ENCODE peak calls at places on chromosomes 16 and 17, in four cellular contexts. S is GM12878, E is HL-60, I is K562. R is an unnamed sample.

GRCh38 chr17:79632432-79632735 is 21.5 kb upstream of the RBFOX3 start:
- DNase-seq in I (no peak), S (no peak), E (no peak), R (no peak)

GRCh38 chr16:21281698-21282389 is 3.8 kb upstream of the CRYM start:
- DNase-seq in S (no peak), E (no peak), I (no peak), R (no peak)

GRCh38 chr16:11165894-11166665 is 89.9 kb downstream of the SOCS1 start:
- DNase-seq in E (no peak), I (no peak), S (no peak), R (no peak)

GRCh38 chr17:4522661-4523060 is 24.0 kb downstream of the SPNS2 start:
- DNase-seq in I (no peak), E (no peak), S (no peak), R (no peak)

GRCh38 chr16:3508736-3509135 is 7.9 kb downstream of the CLUAP1 start:
- DNase-seq in S (no peak), E (no peak), I (no peak), R (no peak)

GRCh38 chr17:13230908-13231307 is 213.1 kb upstream of the ELAC2 start:
- DNase-seq in I (no peak), S (no peak), E (no peak), R (no peak)

GRCh38 chr17:48490391-48491026 is 40.3 kb downstream of the HOXB1 start:
- DNase-seq in E (no peak), S (no peak), I (no peak), R (no peak)

GRCh38 chr16:51305337-51305736 is 154.3 kb upstream of the SALL1 start:
- DNase-seq in I (no peak), E (no peak), S (no peak), R (no peak)

GRCh38 chr17:31564291-31564690 is 172.8 kb downstream of the RAB11FIP4 start:
- DNase-seq in E (no peak), I (no peak), S (no peak), R (no peak)

GRCh38 chr16:86826931-86827330 is 248.6 kb downstream of the FOXL1 start:
- DNase-seq in I (no peak), S (no peak), E (no peak), R (no peak)

GRCh38 chr16:2044541-2044940 is 3.1 kb downstream of the NTHL1 start:
- DNase-seq in I (no peak), S (no peak), E (no peak), R (no peak)

GRCh38 chr17:38333635-38334295 is 10.0 kb downstream of the GPR179 start:
- DNase-seq in E (no peak), S (no peak), I (peak), R (peak)

GRCh38 chr17:12134101-12134500 is 113.4 kb downstream of the MAP2K4 start:
- DNase-seq in S (no peak), E (no peak), I (no peak), R (no peak)

GRCh38 chr17:81396722-81397313 is 1.6 kb downstream of the BAHCC1 start:
- DNase-seq in I (no peak), S (no peak), E (no peak), R (no peak)

GRCh38 chr16:48008011-48008410 is 147.8 kb downstream of the ABCC12 start:
- DNase-seq in E (no peak), I (no peak), S (no peak), R (no peak)

GRCh38 chr17:57913576-57914273 is 41.5 kb downstream of the CUEDC1 start:
- DNase-seq in E (no peak), S (no peak), I (no peak), R (no peak)

GRCh38 chr16:89453662-89454321 is 36.6 kb downstream of the ANKRD11 start:
- DNase-seq in E (peak), S (no peak), I (peak), R (no peak)

GRCh38 chr17:21530841-21531240 is 154.7 kb downstream of the KCNJ12 start:
- DNase-seq in I (no peak), E (no peak), S (no peak), R (no peak)
- TF ChIP-seq SPI1 in I (no peak), E (no peak), S (no peak), R (no peak)

GRCh38 chr16:15677447-15677846 is 27.4 kb downstream of the NDE1 start:
- DNase-seq in S (no peak), I (no peak), E (no peak), R (no peak)
- TF ChIP-seq SPI1 in S (no peak), I (no peak), E (no peak), R (no peak)

GRCh38 chr16:85274501-85274900 is 162.2 kb upstream of the CIBAR2 start:
- DNase-seq in E (no peak), I (no peak), S (no peak), R (no peak)
- TF ChIP-seq SPI1 in E (no peak), I (no peak), S (no peak), R (no peak)

GRCh38 chr16:83513006-83513755 is 294.6 kb upstream of the HSBP1 start:
- DNase-seq in S (no peak), I (no peak), E (no peak), R (no peak)
- TF ChIP-seq SPI1 in S (no peak), I (no peak), E (no peak), R (no peak)

GRCh38 chr17:69607162-69607834 is 192.8 kb downstream of the MAP2K6 start:
- DNase-seq in E (peak), S (peak), I (peak), R (peak)
- TF ChIP-seq SPI1 in E (no peak), S (no peak), I (no peak), R (no peak)

GRCh38 chr16:72101195-72101594 is 7.5 kb downstream of the DHX38 start:
- DNase-seq in S (no peak), E (no peak), I (no peak), R (no peak)

GRCh38 chr16:72104905-72105304 is 11.3 kb downstream of the DHX38 start:
- DNase-seq in S (no peak), E (no peak), I (no peak), R (no peak)

GRCh38 chr16:72094266-72094610 is 591 bp downstream of the DHX38 start:
- DNase-seq in I (peak), S (no peak), E (no peak), R (no peak)

GRCh38 chr16:72098936-72099335 is 5.3 kb downstream of the DHX38 start:
- DNase-seq in S (no peak), E (no peak), I (no peak), R (no peak)

GRCh38 chr16:72099377-72099818 is 5.8 kb downstream of the DHX38 start:
- DNase-seq in I (peak), E (peak), S (peak), R (peak)
- TF ChIP-seq SPI1 in I (no peak), E (no peak), S (no peak), R (no peak)

GRCh38 chr16:49696414-49697101 is 159.4 kb downstream of the ZNF423 start:
- DNase-seq in E (no peak), I (no peak), S (no peak), R (no peak)
- TF ChIP-seq SPI1 in E (no peak), I (no peak), S (no peak), R (no peak)

GRCh38 chr17:50062323-50063243 is 6.7 kb downstream of the ITGA3 start:
- DNase-seq in I (no peak), E (no peak), S (no peak), R (no peak)
- TF ChIP-seq SPI1 in I (no peak), E (no peak), S (no peak), R (no peak)

GRCh38 chr17:16439303-16439791 is 24.0 kb downstream of the TRPV2 start:
- DNase-seq in S (no peak), I (no peak), E (no peak), R (no peak)
- TF ChIP-seq SPI1 in S (no peak), I (no peak), E (no peak), R (no peak)